ENCODE peak calls at places on chromosomes 5 and 9, in six cellular contexts. W is mucosa of descending colon, O is dorsolateral prefrontal cortex, P is HFF-Myc, F is neural crest cell, R is HCT116. A is an unnamed sample.

GRCh38 chr5:131114754-131115153 is 50.3 kb downstream of the HINT1 start:
- DNase-seq in P (no peak), F (no peak), O (no peak), W (no peak), R (no peak), A (no peak)

GRCh38 chr9:81578606-81579005 is 110.7 kb downstream of the TLE1 start:
- DNase-seq in W (no peak), P (no peak), O (no peak), F (no peak), R (no peak), A (no peak)

GRCh38 chr9:92455217-92455616 is 27.1 kb downstream of the ASPN start:
- DNase-seq in F (no peak), W (no peak), O (no peak), P (no peak), R (peak; percentile 18), A (no peak)

GRCh38 chr9:97310023-97310422 is 2.6 kb downstream of the CCDC180 start:
- DNase-seq in P (no peak), W (no peak), F (no peak), O (no peak), R (no peak), A (no peak)

GRCh38 chr5:77847814-77848290 is 71.7 kb upstream of the TBCA start:
- DNase-seq in R (no peak), F (peak; percentile 58), P (no peak), W (no peak), O (no peak), A (no peak)

GRCh38 chr9:114339130-114339908 is 9.7 kb downstream of the ORM2 start:
- DNase-seq in P (peak; percentile 25), O (no peak), F (peak; percentile 48), R (no peak), W (peak; percentile 58), A (peak; percentile 65)

GRCh38 chr9:121634800-121635261 is 16.6 kb upstream of the DAB2IP start:
- DNase-seq in O (no peak), W (peak; percentile 52), F (peak; percentile 50), P (no peak), R (no peak), A (peak; percentile 68)

GRCh38 chr5:43802651-43803050 is 199.7 kb downstream of the NNT start:
- DNase-seq in O (no peak), P (no peak), W (no peak), F (no peak), R (no peak), A (no peak)

GRCh38 chr9:92850898-92851297 is 26.9 kb downstream of the ZNF484 start:
- DNase-seq in P (no peak), W (no peak), F (no peak), O (no peak), R (no peak), A (no peak)

GRCh38 chr5:64722588-64722987 is 32.3 kb downstream of the SHISAL2B start:
- DNase-seq in O (no peak), R (no peak), P (no peak), F (no peak), W (no peak), A (no peak)

GRCh38 chr5:151917931-151918330 is 6.7 kb downstream of the GLRA1 start:
- DNase-seq in F (peak; percentile 9), W (no peak), O (no peak), P (no peak), R (no peak), A (no peak)

GRCh38 chr5:52786937-52787599 is 648 bp upstream of the ITGA1 start:
- DNase-seq in O (no peak), W (peak; percentile 41), R (peak; percentile 50), P (no peak), F (no peak), A (no peak)

GRCh38 chr5:139711852-139712171 is 63.7 kb downstream of the CXXC5 start:
- DNase-seq in R (no peak), W (peak; percentile 43), F (no peak), O (peak; percentile 44), P (no peak), A (peak; percentile 67)

GRCh38 chr5:148401604-148402003 is 17.8 kb downstream of the FBXO38 start:
- DNase-seq in O (no peak), R (no peak), W (no peak), P (no peak), F (no peak), A (no peak)

GRCh38 chr9:108761530-108762347 is 94.0 kb downstream of the ACTL7B start:
- DNase-seq in R (peak; percentile 33), O (peak; percentile 43), P (peak; percentile 51), F (peak; percentile 60), W (peak; percentile 43), A (peak; percentile 66)

GRCh38 chr5:132853323-132853722 is 12.9 kb downstream of the GDF9 start:
- DNase-seq in W (no peak), R (no peak), F (no peak), P (no peak), O (no peak), A (no peak)

GRCh38 chr9:98992885-98993569 is 49.3 kb downstream of the COL15A1 start:
- DNase-seq in F (no peak), R (no peak), O (no peak), W (no peak), P (no peak), A (no peak)

GRCh38 chr9:93255994-93256877 is 72.3 kb downstream of the WNK2 start:
- DNase-seq in R (no peak), P (no peak), O (peak; percentile 24), W (peak; percentile 23), F (no peak), A (no peak)

GRCh38 chr9:90803860-90804593 is 2.4 kb downstream of the SYK start:
- DNase-seq in W (no peak), O (no peak), R (no peak), F (no peak), P (no peak), A (no peak)

GRCh38 chr9:12933957-12934356 is 159.1 kb downstream of the LURAP1L start:
- DNase-seq in R (peak; percentile 56), W (no peak), F (no peak), P (peak; percentile 29), O (no peak), A (no peak)

GRCh38 chr5:25028994-25029393 is 384.2 kb upstream of the CDH10 start:
- DNase-seq in O (no peak), P (no peak), F (no peak), R (no peak), W (no peak), A (no peak)

GRCh38 chr9:91221332-91221731 is 140.4 kb downstream of the AUH start:
- DNase-seq in P (no peak), O (no peak), R (no peak), F (no peak), W (no peak), A (no peak)

GRCh38 chr5:112996830-112997374 is 20.3 kb downstream of the DCP2 start:
- DNase-seq in O (no peak), F (no peak), R (no peak), W (no peak), P (no peak), A (no peak)

GRCh38 chr5:87048156-87048555 is 219.5 kb upstream of the RASA1 start:
- DNase-seq in R (peak; percentile 19), O (no peak), P (peak; percentile 12), W (no peak), F (no peak), A (no peak)

GRCh38 chr9:134634667-134635230 is 6.9 kb upstream of the COL5A1 start:
- DNase-seq in W (peak; percentile 8), R (no peak), F (no peak), O (no peak), P (no peak), A (no peak)

GRCh38 chr5:172849636-172850453 is 15.8 kb downstream of the ERGIC1 start:
- DNase-seq in P (no peak), R (no peak), F (no peak), W (peak; percentile 76), O (no peak), A (no peak)

GRCh38 chr9:134413890-134414731 is 87.9 kb downstream of the RXRA start:
- DNase-seq in R (peak; percentile 50), O (peak; percentile 74), W (no peak), P (peak; percentile 21), F (no peak), A (peak; percentile 55)

GRCh38 chr5:145554399-145554798 is 280.7 kb downstream of the PRELID2 start:
- DNase-seq in P (no peak), F (no peak), O (no peak), R (peak; percentile 48), W (no peak), A (no peak)

GRCh38 chr5:151288180-151288579 is 15.4 kb downstream of the SLC36A3 start:
- DNase-seq in F (no peak), W (no peak), R (peak; percentile 41), P (no peak), O (no peak), A (no peak)

GRCh38 chr5:129097498-129098296 is 3.1 kb downstream of the ISOC1 start:
- DNase-seq in O (no peak), W (no peak), P (no peak), R (no peak), F (no peak), A (no peak)

GRCh38 chr5:129096382-129096991 is 1.9 kb downstream of the ISOC1 start:
- DNase-seq in F (no peak), P (no peak), R (no peak), W (no peak), O (no peak), A (no peak)

GRCh38 chr5:129094924-129095797 is 612 bp downstream of the ISOC1 start:
- DNase-seq in P (no peak), O (peak; percentile 38), R (no peak), F (peak; percentile 47), W (peak; percentile 85), A (peak; percentile 78)

GRCh38 chr5:129098488-129099183 is 4.1 kb downstream of the ISOC1 start:
- DNase-seq in R (no peak), O (no peak), P (no peak), F (no peak), W (no peak), A (no peak)

GRCh38 chr5:129094087-129094923 is at the start of gene ISOC1:
- DNase-seq in F (peak; percentile 80), P (peak; percentile 27), W (peak; percentile 97), R (peak; percentile 74), O (peak; percentile 83), A (peak; percentile 94)
- TF ChIP-seq CTCF in F (no peak), P (no peak), W (no peak), R (no peak), O (no peak), A (no peak)

DNA sequence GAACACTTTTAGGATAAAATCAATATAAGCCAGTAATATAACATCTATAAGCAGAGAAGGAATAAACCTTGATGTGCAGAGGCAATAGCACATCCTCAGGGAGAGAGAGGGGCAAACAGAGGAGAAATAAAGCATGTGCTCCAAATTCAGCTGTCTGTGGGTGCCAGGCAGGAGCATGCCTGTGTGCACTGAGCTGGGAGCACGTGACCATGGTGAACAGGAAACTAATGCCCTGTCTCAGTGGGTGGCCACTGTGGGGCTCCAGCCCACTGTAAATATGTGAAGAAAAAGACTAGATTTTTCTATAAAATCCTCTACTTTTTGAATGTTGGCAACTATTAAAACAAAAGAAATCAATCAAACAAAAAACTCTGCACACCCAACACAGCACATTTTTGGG is 55.3 kb downstream of the FYB1 start:
- DNase-seq in O (no peak), W (no peak), F (no peak), P (no peak), R (no peak), A (no peak)
- TF ChIP-seq CTCF in O (no peak), W (no peak), F (no peak), P (no peak), R (no peak), A (no peak)

GRCh38 chr5:17012289-17012688 is 76.2 kb upstream of the MYO10 start:
- DNase-seq in O (no peak), W (no peak), R (no peak), P (no peak), F (no peak), A (no peak)
- TF ChIP-seq CTCF in O (no peak), W (no peak), R (no peak), P (no peak), F (no peak), A (no peak)

GRCh38 chr5:117455236-117456233 is 880.9 kb upstream of the SEMA6A start:
- DNase-seq in P (no peak), F (no peak), R (peak; percentile 23), O (no peak), W (peak; percentile 72), A (no peak)
- TF ChIP-seq CTCF in P (peak; percentile 15), F (peak; percentile 63), R (peak; percentile 68), O (no peak), W (no peak), A (no peak)

A was measured in nephron progenitor cell.